ENCODE peak calls at places on chromosomes 11 and 22, in six cellular contexts. I is CD8-positive, alpha-beta memory T cell; N is breast epithelium; S is lung; L is mesenchymal stem cell; E is HFF-Myc. D is an unnamed sample.

GRCh38 chr11:69000831-69001245 is 12.2 kb downstream of the MRGPRF start:
- DNase-seq in S (no peak), N (peak; percentile 56), L (peak; percentile 73), I (no peak), E (peak; percentile 72), D (peak; percentile 17)

GRCh38 chr11:113551645-113552044 is 76.4 kb upstream of the DRD2 start:
- DNase-seq in L (no peak), N (no peak), S (no peak), E (no peak), I (no peak), D (no peak)

GRCh38 chr11:35667257-35667656 is 4.7 kb downstream of the TRIM44 start:
- DNase-seq in S (no peak), E (no peak), L (no peak), N (no peak), I (no peak), D (no peak)

GRCh38 chr11:134389464-134390180 is 22.4 kb downstream of the B3GAT1 start:
- DNase-seq in S (no peak), I (no peak), L (no peak), E (no peak), N (no peak), D (no peak)

GRCh38 chr11:57456960-57457642 is 3.2 kb upstream of the RTN4RL2 start:
- DNase-seq in E (no peak), L (peak; percentile 84), N (peak; percentile 89), I (peak; percentile 58), S (peak; percentile 89), D (peak; percentile 27)

GRCh38 chr22:24066872-24067271 is 55.8 kb downstream of the CABIN1 start:
- DNase-seq in S (no peak), N (no peak), I (no peak), L (no peak), E (no peak), D (no peak)

GRCh38 chr11:61730222-61730994 is 22.0 kb upstream of the MYRF start:
- DNase-seq in E (no peak), S (peak; percentile 47), N (no peak), L (no peak), I (no peak), D (no peak)

GRCh38 chr11:57643802-57644201 is 5.9 kb downstream of the YPEL4 start:
- DNase-seq in S (no peak), I (no peak), N (no peak), L (peak; percentile 37), E (no peak), D (no peak)

GRCh38 chr22:32951807-32952153 is 106.4 kb downstream of the SYN3 start:
- DNase-seq in L (no peak), S (no peak), E (no peak), N (no peak), I (no peak), D (no peak)

GRCh38 chr11:59188954-59189353 is 17.0 kb downstream of the DTX4 start:
- DNase-seq in I (no peak), L (no peak), N (no peak), E (no peak), S (no peak), D (no peak)

GRCh38 chr11:100681064-100681502 is 6.0 kb upstream of the ARHGAP42 start:
- DNase-seq in L (peak; percentile 75), S (peak; percentile 57), I (peak; percentile 21), N (peak; percentile 67), E (no peak), D (peak; percentile 76)

GRCh38 chr11:73980001-73980960 is 2.4 kb downstream of the UCP2 start:
- DNase-seq in S (peak; percentile 58), L (peak; percentile 41), N (peak; percentile 53), I (peak; percentile 88), E (no peak), D (peak; percentile 93)

GRCh38 chr11:73981051-73981805 is 1.4 kb downstream of the UCP2 start:
- DNase-seq in L (no peak), S (no peak), I (no peak), N (peak; percentile 43), E (no peak), D (no peak)

GRCh38 chr11:73982595-73982989 is at the start of gene UCP2:
- DNase-seq in N (peak; percentile 85), L (peak; percentile 86), I (peak; percentile 72), S (peak; percentile 86), E (no peak), D (peak; percentile 67)

GRCh38 chr11:73982990-73983763 is 534 bp upstream of the UCP2 start:
- DNase-seq in E (peak; percentile 64), S (peak; percentile 95), I (peak; percentile 90), L (peak; percentile 91), N (peak; percentile 91), D (peak; percentile 95)

DNA sequence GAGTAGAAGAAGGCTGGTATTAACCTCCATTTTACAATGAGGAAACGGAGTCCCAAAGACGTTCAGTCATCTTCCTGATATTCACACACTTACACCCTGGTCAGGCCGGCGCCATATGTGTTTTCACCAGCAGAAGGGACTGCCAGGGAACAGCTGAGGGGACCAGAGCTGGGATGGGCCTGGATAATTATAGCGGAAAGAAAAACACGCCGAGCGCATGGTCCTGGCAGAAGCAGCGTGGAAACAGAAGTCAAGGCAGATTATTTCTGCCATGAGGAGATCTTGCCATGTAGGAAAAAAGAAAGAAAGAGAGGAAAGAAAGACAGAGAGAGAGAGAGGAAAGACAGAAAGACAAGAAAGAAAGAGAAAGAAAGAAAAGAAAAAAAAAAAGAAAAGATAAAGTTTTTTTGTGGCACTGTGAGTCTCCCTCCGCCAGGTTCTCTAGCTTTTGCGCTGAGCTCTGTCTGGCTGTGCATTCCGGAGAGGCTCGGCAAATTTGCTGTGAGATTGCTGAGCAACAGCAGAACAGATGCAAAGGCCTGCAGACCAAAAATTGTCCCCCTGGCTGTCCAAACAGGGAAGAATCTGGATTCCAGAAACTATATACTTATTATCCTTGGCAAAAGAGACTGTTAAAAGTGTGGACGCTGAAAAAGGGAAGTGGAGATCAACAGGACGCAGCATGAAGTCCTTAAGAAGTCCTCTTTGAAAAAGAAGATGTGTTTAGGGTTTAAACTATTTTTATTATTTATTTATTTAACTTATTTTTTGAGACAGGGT is 1.3 kb upstream of the UCP2 start:
- DNase-seq in N (peak; percentile 6), L (no peak), S (no peak), I (no peak), E (no peak), D (no peak)
- H3K4me3 ChIP-seq in N (peak overlapping the region; percentile 68), L (peak overlapping the region; percentile 89), S (no peak overlapping the region), I (peak overlapping the region; percentile 97), E (peak overlapping the region; percentile 59), D (peak overlapping the region; percentile 86)

GRCh38 chr11:65432133-65432650 is 9.6 kb downstream of the NEAT1 start:
- DNase-seq in N (no peak), E (no peak), L (peak; percentile 68), S (no peak), I (no peak), D (no peak)
- H3K4me3 ChIP-seq in N (no peak overlapping the region), E (no peak overlapping the region), L (peak overlapping the region; percentile 92), S (no peak overlapping the region), I (no peak overlapping the region), D (no peak overlapping the region)

DNA sequence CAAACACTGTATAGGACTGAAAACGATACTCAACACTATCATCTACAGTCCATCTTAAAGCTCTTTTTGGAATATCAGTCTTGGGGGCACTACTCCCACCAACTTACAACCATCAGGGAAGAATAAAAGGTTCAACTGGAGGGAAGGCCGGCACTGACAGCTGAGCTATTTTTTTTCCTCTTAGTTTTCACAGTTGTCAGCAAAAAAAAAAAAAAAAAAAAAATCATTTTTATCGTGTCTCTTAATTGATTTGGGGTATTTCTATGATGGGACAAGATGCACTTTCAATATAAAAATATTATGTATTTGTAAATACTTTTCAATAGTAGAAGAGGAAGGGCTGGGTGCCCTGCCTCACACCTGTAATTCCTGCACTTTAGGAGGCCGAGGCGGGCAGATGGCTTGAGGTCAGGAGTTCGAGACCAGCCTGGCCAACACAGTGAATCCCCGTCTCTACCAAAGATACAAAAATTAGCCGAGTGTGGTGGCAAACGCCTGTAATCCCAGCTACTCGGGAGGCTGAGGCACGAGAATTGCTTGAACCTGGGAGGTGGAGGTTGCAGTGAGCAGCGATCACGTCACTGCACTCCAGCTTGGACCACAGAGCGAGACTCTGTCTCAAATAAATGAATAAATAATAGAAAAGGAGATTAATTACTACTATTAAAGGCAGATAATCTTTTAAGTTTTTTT is 1.5 kb downstream of the KIF18A start:
- DNase-seq in N (no peak), E (no peak), L (peak; percentile 17), S (no peak), I (no peak), D (no peak)
- H3K4me3 ChIP-seq in N (no peak overlapping the region), E (peak overlapping the region; percentile 85), L (peak overlapping the region; percentile 89), S (no peak overlapping the region), I (no peak overlapping the region), D (peak overlapping the region; percentile 69)

GRCh38 chr11:99505831-99506230 is 485.1 kb downstream of the CNTN5 start:
- DNase-seq in I (no peak), N (no peak), E (no peak), S (no peak), L (no peak), D (no peak)
- H3K4me3 ChIP-seq in I (no peak overlapping the region), N (no peak overlapping the region), E (no peak overlapping the region), S (no peak overlapping the region), L (no peak overlapping the region), D (no peak overlapping the region)